ENCODE peak calls at places on chromosomes 11 and 22, in seven cellular contexts. X is A549, M is HepG2, B is WTC11, L is K562, O is IMR-90, J is SK-N-SH. Y is an unnamed sample.

GRCh38 chr11:116865696-116866095 is 28.3 kb upstream of the APOA1 start:
- DNase-seq in X (no peak), M (no peak), B (no peak), L (no peak), O (peak), J (no peak), Y (no peak)

GRCh38 chr11:35043933-35044332 is 95.0 kb upstream of the CD44 start:
- DNase-seq in X (no peak), M (no peak), B (no peak), L (no peak), O (no peak), J (no peak), Y (no peak)

GRCh38 chr22:24411256-24412004 is 16.0 kb upstream of the ADORA2A start:
- DNase-seq in X (no peak), M (no peak), B (no peak), L (no peak), O (no peak), J (peak), Y (no peak)

GRCh38 chr22:46561435-46561905 is 24.1 kb upstream of the CELSR1 start:
- DNase-seq in X (peak), M (peak), B (peak), L (peak), O (peak), J (peak), Y (peak)

GRCh38 chr11:124285610-124286344 is 28.0 kb downstream of the OR8D1 start:
- DNase-seq in X (no peak), M (no peak), B (no peak), L (no peak), O (peak), J (no peak), Y (no peak)

GRCh38 chr11:61104963-61105362 is 2.7 kb downstream of the CD5 start:
- DNase-seq in X (no peak), M (no peak), B (no peak), L (no peak), O (no peak), J (no peak), Y (no peak)

GRCh38 chr11:117917591-117917990 is 11.6 kb downstream of the TMPRSS13 start:
- DNase-seq in X (no peak), M (no peak), B (no peak), L (no peak), O (no peak), J (no peak), Y (no peak)

GRCh38 chr11:17401841-17402240 is 13.4 kb upstream of the KCNJ11 start:
- DNase-seq in X (no peak), M (no peak), B (no peak), L (no peak), O (no peak), J (no peak), Y (no peak)

GRCh38 chr11:1564535-1565172 is 7.4 kb downstream of the DUSP8 start:
- DNase-seq in X (peak), M (no peak), B (peak), L (peak), O (peak), J (peak), Y (no peak)

GRCh38 chr11:2519517-2519878 is 74.7 kb downstream of the KCNQ1 start:
- DNase-seq in X (no peak), M (no peak), B (no peak), L (no peak), O (no peak), J (no peak), Y (no peak)

GRCh38 chr11:62400760-62401159 is 18.1 kb upstream of the SCGB1A1 start:
- DNase-seq in X (no peak), M (no peak), B (no peak), L (no peak), O (peak), J (peak), Y (no peak)

GRCh38 chr11:9017773-9018172 is 14.0 kb upstream of the NRIP3 start:
- DNase-seq in X (no peak), M (no peak), B (no peak), L (no peak), O (peak), J (no peak), Y (no peak)

GRCh38 chr11:94544832-94545640 is 1.3 kb downstream of the FUT4 start:
- DNase-seq in X (no peak), M (no peak), B (peak), L (no peak), O (no peak), J (no peak), Y (no peak)

GRCh38 chr22:44422742-44423370 is 75.2 kb downstream of the RTL6 start:
- DNase-seq in X (no peak), M (no peak), B (no peak), L (no peak), O (no peak), J (peak), Y (no peak)

GRCh38 chr11:10514210-10514609 is 26.8 kb downstream of the RNF141 start:
- DNase-seq in X (peak), M (no peak), B (no peak), L (no peak), O (peak), J (no peak), Y (no peak)

GRCh38 chr11:46801694-46802093 is 44.4 kb downstream of the CKAP5 start:
- DNase-seq in X (no peak), M (no peak), B (no peak), L (no peak), O (no peak), J (no peak), Y (no peak)

GRCh38 chr11:3011891-3012885 is 20.1 kb upstream of the NAP1L4 start:
- DNase-seq in X (no peak), M (no peak), B (no peak), L (no peak), O (no peak), J (no peak), Y (no peak)

GRCh38 chr22:31199187-31199586 is 12.9 kb upstream of the LIMK2 start:
- DNase-seq in X (no peak), M (peak), B (no peak), L (no peak), O (no peak), J (no peak), Y (no peak)

GRCh38 chr22:45905326-45905923 is 71.5 kb downstream of the WNT7B start:
- DNase-seq in X (no peak), M (no peak), B (no peak), L (no peak), O (no peak), J (no peak), Y (no peak)

GRCh38 chr11:39990413-39990812 is 1469.0 kb downstream of the LRRC4C start:
- DNase-seq in X (no peak), M (no peak), B (no peak), L (no peak), O (no peak), J (no peak), Y (no peak)

GRCh38 chr22:31491218-31491962 is 1.7 kb upstream of the EIF4ENIF1 start:
- DNase-seq in X (no peak), M (no peak), B (no peak), L (no peak), O (no peak), J (no peak), Y (no peak)

GRCh38 chr11:9703280-9703679 is 39.4 kb downstream of the SWAP70 start:
- DNase-seq in X (no peak), M (no peak), B (no peak), L (no peak), O (no peak), J (no peak), Y (no peak)

GRCh38 chr22:39353346-39353745 is 3.6 kb downstream of the SYNGR1 start:
- DNase-seq in X (no peak), M (no peak), B (no peak), L (no peak), O (no peak), J (no peak), Y (no peak)

GRCh38 chr11:126884192-126884973 is 116.2 kb downstream of the KIRREL3 start:
- DNase-seq in X (no peak), M (peak), B (no peak), L (no peak), O (no peak), J (no peak), Y (no peak)

GRCh38 chr22:19786959-19787848 is 26.6 kb downstream of the TBX1 start:
- DNase-seq in X (no peak), M (no peak), B (no peak), L (no peak), O (no peak), J (no peak), Y (no peak)

GRCh38 chr11:19441752-19442553 is 201.2 kb upstream of the E2F8 start:
- DNase-seq in X (peak), M (no peak), B (no peak), L (peak), O (peak), J (peak), Y (peak)

GRCh38 chr22:42959472-42960145 is 55.3 kb downstream of the PACSIN2 start:
- DNase-seq in X (peak), M (peak), B (no peak), L (peak), O (peak), J (peak), Y (no peak)

GRCh38 chr11:12288934-12289666 is 88.3 kb upstream of the PARVA start:
- DNase-seq in X (no peak), M (no peak), B (peak), L (no peak), O (no peak), J (no peak), Y (no peak)

GRCh38 chr22:26324150-26324549 is 104.9 kb upstream of the ASPHD2 start:
- DNase-seq in X (no peak), M (no peak), B (no peak), L (no peak), O (no peak), J (no peak), Y (no peak)

GRCh38 chr22:26321469-26321913 is 107.6 kb upstream of the ASPHD2 start:
- DNase-seq in X (peak), M (no peak), B (no peak), L (peak), O (peak), J (no peak), Y (no peak)

GRCh38 chr22:26323013-26323412 is 106.0 kb upstream of the ASPHD2 start:
- DNase-seq in X (no peak), M (no peak), B (no peak), L (no peak), O (no peak), J (no peak), Y (no peak)

GRCh38 chr22:26320469-26320868 is 108.6 kb upstream of the ASPHD2 start:
- DNase-seq in X (no peak), M (no peak), B (no peak), L (no peak), O (no peak), J (no peak), Y (no peak)

GRCh38 chr22:26322179-26322905 is 106.7 kb upstream of the ASPHD2 start:
- DNase-seq in X (no peak), M (no peak), B (no peak), L (no peak), O (peak), J (no peak), Y (no peak)
- TF ChIP-seq USF2 in X (no peak), M (no peak), B (no peak), L (no peak), O (no peak), J (no peak), Y (no peak)

GRCh38 chr22:28369849-28370248 is 309.8 kb downstream of the TTC28 start:
- DNase-seq in X (no peak), M (no peak), B (no peak), L (peak), O (no peak), J (no peak), Y (no peak)
- TF ChIP-seq USF2 in X (no peak), M (no peak), B (no peak), L (no peak), O (no peak), J (no peak), Y (no peak)

GRCh38 chr11:134033696-134034491 is 35.0 kb upstream of the JAM3 start:
- DNase-seq in X (peak), M (peak), B (peak), L (peak), O (peak), J (peak), Y (no peak)
- TF ChIP-seq USF2 in X (no peak), M (no peak), B (no peak), L (no peak), O (no peak), J (no peak), Y (no peak)

GRCh38 chr11:33829430-33830141 is 55.3 kb upstream of the FBXO3 start:
- DNase-seq in X (peak), M (peak), B (peak), L (peak), O (peak), J (peak), Y (peak)
- TF ChIP-seq USF2 in X (no peak), M (no peak), B (no peak), L (no peak), O (no peak), J (no peak), Y (no peak)

GRCh38 chr11:59777104-59777503 is 21.9 kb downstream of the STX3 start:
- DNase-seq in X (no peak), M (no peak), B (no peak), L (no peak), O (no peak), J (no peak), Y (no peak)

GRCh38 chr11:59773082-59773438 is 17.9 kb downstream of the STX3 start:
- DNase-seq in X (no peak), M (no peak), B (no peak), L (no peak), O (no peak), J (no peak), Y (no peak)

GRCh38 chr11:59779487-59779886 is 24.3 kb downstream of the STX3 start:
- DNase-seq in X (no peak), M (no peak), B (no peak), L (no peak), O (no peak), J (no peak), Y (no peak)

GRCh38 chr11:59778122-59778521 is 22.9 kb downstream of the STX3 start:
- DNase-seq in X (peak), M (peak), B (no peak), L (no peak), O (no peak), J (no peak), Y (no peak)

DNA sequence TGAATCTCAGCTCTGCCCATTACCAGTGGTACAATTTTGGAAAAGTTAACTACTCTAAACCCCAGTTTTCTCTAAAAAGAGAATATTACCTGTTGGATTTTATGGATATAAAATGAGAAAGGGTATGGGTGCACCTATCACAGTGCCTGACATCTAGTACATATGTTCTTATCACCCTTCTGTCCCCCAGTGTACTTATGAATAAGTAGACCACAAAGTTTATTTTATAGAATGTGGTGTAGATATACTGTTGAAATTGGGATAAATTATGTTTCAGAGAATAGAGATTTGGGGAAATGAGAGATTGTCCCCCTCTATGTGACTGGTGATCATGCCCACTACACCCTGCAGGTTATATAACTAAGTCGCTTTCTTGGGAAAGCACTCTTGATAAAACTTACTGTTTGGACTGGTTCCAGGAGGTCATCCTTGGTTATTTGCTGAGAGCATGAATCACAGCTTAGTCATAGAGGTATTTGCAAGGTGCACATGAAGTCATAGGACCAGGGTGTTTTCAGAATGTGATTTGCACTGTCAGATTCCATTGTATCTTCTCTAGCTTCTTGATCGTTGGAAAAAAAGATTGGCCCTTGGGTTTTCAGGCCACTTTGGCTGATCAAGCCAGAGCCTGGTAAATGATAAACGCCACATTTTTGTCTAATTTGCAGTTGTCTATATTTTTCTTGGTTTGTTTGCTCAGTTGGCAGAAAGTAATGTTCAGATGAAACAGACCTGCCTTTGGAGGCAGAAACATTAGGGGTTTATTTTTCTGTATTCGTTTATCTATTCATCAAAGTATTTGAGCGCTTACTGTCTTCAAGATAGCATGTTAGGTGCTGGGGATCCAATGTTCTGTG is 21.3 kb downstream of the STX3 start:
- DNase-seq in X (peak), M (peak), B (no peak), L (no peak), O (peak), J (no peak), Y (no peak)
- TF ChIP-seq USF2 in X (no peak), M (no peak), B (no peak), L (no peak), O (no peak), J (no peak), Y (no peak)

GRCh38 chr11:111393096-111393495 is 14.0 kb upstream of the POU2AF1 start:
- DNase-seq in X (no peak), M (no peak), B (no peak), L (no peak), O (no peak), J (no peak), Y (no peak)
- TF ChIP-seq USF2 in X (no peak), M (no peak), B (no peak), L (no peak), O (no peak), J (no peak), Y (no peak)

GRCh38 chr11:69861901-69862300 is 42.7 kb upstream of the FGF3 start:
- DNase-seq in X (no peak), M (no peak), B (no peak), L (no peak), O (no peak), J (no peak), Y (no peak)
- TF ChIP-seq USF2 in X (no peak), M (no peak), B (no peak), L (no peak), O (no peak), J (no peak), Y (no peak)

GRCh38 chr11:111765984-111766833 is at the start of gene PPP2R1B:
- DNase-seq in X (peak), M (peak), B (peak), L (peak), O (peak), J (peak), Y (peak)
- TF ChIP-seq USF2 in X (no peak), M (no peak), B (no peak), L (no peak), O (no peak), J (no peak), Y (no peak)